ENCODE peak calls at places on chromosomes 5 and 9, in seven cellular contexts. T is AG04450, X is NCI-H345, L is GM04504, H is dermis blood vessel endothelial cell, C is GM12865, N is A172. Q is an unnamed sample.

GRCh38 chr5:96141749-96142148 is 180.1 kb upstream of the ELL2 start:
- DNase-seq in T (no peak), X (no peak), L (no peak), H (no peak), C (no peak), N (peak; percentile 41), Q (no peak)

GRCh38 chr9:121744002-121744686 is 92.7 kb downstream of the DAB2IP start:
- DNase-seq in T (no peak), X (peak; percentile 10), L (no peak), H (peak; percentile 70), C (peak; percentile 74), N (peak; percentile 60), Q (no peak)

GRCh38 chr9:13049223-13049622 is 230.3 kb downstream of the MPDZ start:
- DNase-seq in T (no peak), X (peak; percentile 88), L (no peak), H (no peak), C (no peak), N (peak; percentile 4), Q (no peak)

GRCh38 chr5:95823241-95823737 is 763 bp upstream of the GLRX start:
- DNase-seq in T (no peak), X (no peak), L (no peak), H (no peak), C (peak; percentile 45), N (no peak), Q (no peak)

GRCh38 chr9:12695474-12695873 is 2.3 kb downstream of the TYRP1 start:
- DNase-seq in T (no peak), X (no peak), L (no peak), H (no peak), C (no peak), N (no peak), Q (no peak)

GRCh38 chr5:56003633-56004032 is 8.9 kb upstream of the IL6ST start:
- DNase-seq in T (no peak), X (no peak), L (no peak), H (no peak), C (no peak), N (no peak), Q (no peak)

GRCh38 chr5:111699324-111699723 is 57.7 kb downstream of the NREP start:
- DNase-seq in T (no peak), X (no peak), L (no peak), H (no peak), C (no peak), N (no peak), Q (no peak)

GRCh38 chr5:72811849-72812248 is 4.6 kb upstream of the TNPO1 start:
- DNase-seq in T (no peak), X (no peak), L (no peak), H (no peak), C (no peak), N (no peak), Q (no peak)

GRCh38 chr9:96616817-96617438 is 2.7 kb downstream of the CDC14B start:
- DNase-seq in T (no peak), X (no peak), L (no peak), H (no peak), C (no peak), N (no peak), Q (no peak)

GRCh38 chr5:71780597-71780996 is 61.5 kb downstream of the CARTPT start:
- DNase-seq in T (no peak), X (no peak), L (no peak), H (no peak), C (no peak), N (no peak), Q (no peak)